ENCODE peak calls at places on chromosome 12, in nine cellular contexts. I is endothelial cell, L is D341Med, S is GM12865, M is Right ventricle myocardium superior, D is AG08395, X is skeletal muscle cell, C is uterus, T is CD14-positive monocyte. A is an unnamed sample.

GRCh38 chr12:67415473-67415872 is 146.3 kb downstream of the CAND1 start:
- DNase-seq in D (peak), I (peak), S (peak), M (no peak), C (no peak), L (peak), X (no peak), T (no peak), A (peak)

GRCh38 chr12:42421844-42422779 is 96.1 kb downstream of the PPHLN1 start:
- DNase-seq in L (no peak), T (no peak), M (no peak), D (peak), S (peak), I (no peak), C (no peak), X (peak), A (no peak)

GRCh38 chr12:64824500-64825142 is at the start of gene TBC1D30:
- DNase-seq in I (peak), L (peak), M (peak), T (no peak), S (peak), C (peak), D (peak), X (no peak), A (peak)

GRCh38 chr12:7678744-7679143 is 13.0 kb upstream of the APOBEC1 start:
- DNase-seq in C (no peak), T (no peak), L (no peak), M (no peak), X (no peak), S (no peak), D (no peak), I (no peak), A (no peak)

GRCh38 chr12:107369679-107370078 is 276.3 kb upstream of the CRY1 start:
- DNase-seq in X (no peak), S (peak), I (no peak), M (no peak), C (no peak), T (no peak), L (no peak), D (no peak), A (no peak)

GRCh38 chr12:5969156-5969973 is 24.3 kb upstream of the ANO2 start:
- DNase-seq in I (no peak), C (no peak), L (no peak), M (no peak), S (no peak), X (no peak), T (no peak), D (no peak), A (no peak)

GRCh38 chr12:27331299-27331926 is 1.2 kb upstream of the BMAL2 start:
- DNase-seq in X (peak), C (no peak), D (peak), M (no peak), S (peak), I (no peak), T (peak), L (no peak), A (peak)

GRCh38 chr12:93857279-93857894 is 180.2 kb downstream of the CRADD start:
- DNase-seq in S (no peak), X (peak), T (no peak), C (peak), I (no peak), M (no peak), L (no peak), D (peak), A (no peak)

GRCh38 chr12:5965950-5966383 is 20.9 kb upstream of the ANO2 start:
- DNase-seq in D (peak), X (no peak), L (peak), M (peak), C (no peak), T (no peak), S (peak), I (peak), A (peak)

GRCh38 chr12:32158525-32158924 is 51.9 kb downstream of the BICD1 start:
- DNase-seq in L (no peak), T (no peak), S (no peak), M (no peak), X (no peak), C (no peak), D (no peak), I (no peak), A (no peak)

GRCh38 chr12:84131076-84131475 is 781.5 kb downstream of the SLC6A15 start:
- DNase-seq in L (no peak), X (peak), S (no peak), D (peak), C (no peak), I (no peak), T (no peak), M (no peak), A (no peak)

GRCh38 chr12:12425616-12426015 is 68.7 kb downstream of the BORCS5 start:
- DNase-seq in X (no peak), L (no peak), C (no peak), I (no peak), D (peak), S (no peak), T (no peak), M (no peak), A (no peak)

GRCh38 chr12:116442981-116443380 is 116.2 kb upstream of the MAP1LC3B2 start:
- DNase-seq in I (no peak), S (no peak), L (no peak), M (no peak), C (no peak), D (peak), T (no peak), X (no peak), A (no peak)

GRCh38 chr12:1593232-1594044 is 943 bp downstream of the FBXL14 start:
- DNase-seq in X (no peak), D (no peak), S (peak), C (peak), L (peak), T (no peak), I (peak), M (peak), A (peak)

GRCh38 chr12:106305376-106305775 is 2.8 kb downstream of the TCP11L2 start:
- DNase-seq in I (no peak), M (no peak), C (no peak), S (no peak), X (no peak), L (no peak), T (no peak), D (no peak), A (no peak)

GRCh38 chr12:124273630-124274029 is 21.3 kb upstream of the RFLNA start:
- DNase-seq in T (peak), M (no peak), C (no peak), I (peak), D (peak), S (peak), X (no peak), L (no peak), A (peak)

GRCh38 chr12:1966561-1967211 is 37.6 kb downstream of the DCP1B start:
- DNase-seq in D (no peak), I (no peak), C (no peak), L (no peak), S (no peak), M (no peak), T (no peak), X (no peak), A (no peak)

GRCh38 chr12:132342322-132342721 is 12.9 kb upstream of the GALNT9 start:
- DNase-seq in C (no peak), L (no peak), X (no peak), S (no peak), I (peak), M (no peak), T (no peak), D (no peak), A (no peak)

GRCh38 chr12:109304485-109304884 is 4.6 kb downstream of the FOXN4 start:
- DNase-seq in M (no peak), D (no peak), X (no peak), L (peak), S (no peak), T (no peak), I (no peak), C (no peak), A (no peak)

GRCh38 chr12:52531563-52532300 is 11.5 kb upstream of the KRT5 start:
- DNase-seq in T (no peak), M (no peak), X (no peak), S (no peak), D (no peak), I (no peak), C (no peak), L (no peak), A (no peak)

GRCh38 chr12:46556105-46556559 is 183.6 kb upstream of the SLC38A2 start:
- DNase-seq in I (no peak), T (no peak), M (no peak), L (no peak), D (peak), S (no peak), X (peak), C (no peak), A (no peak)

GRCh38 chr12:49671051-49671765 is 36.0 kb downstream of the FMNL3 start:
- DNase-seq in X (no peak), D (no peak), L (no peak), C (no peak), M (no peak), I (no peak), S (peak), T (peak), A (no peak)

GRCh38 chr12:127342861-127343260 is 924.1 kb upstream of the TMEM132C start:
- DNase-seq in M (no peak), T (no peak), D (no peak), C (no peak), X (no peak), L (no peak), S (no peak), I (no peak), A (no peak)

GRCh38 chr12:25347716-25348261 is 97.1 kb upstream of the KRAS start:
- DNase-seq in D (no peak), S (no peak), C (no peak), X (no peak), I (no peak), L (no peak), M (no peak), T (no peak), A (no peak)

GRCh38 chr12:2397356-2398045 is 344.7 kb downstream of the CACNA1C start:
- DNase-seq in S (no peak), T (no peak), D (no peak), I (no peak), L (no peak), C (no peak), M (no peak), X (no peak), A (no peak)

GRCh38 chr12:40970320-40970907 is 217.7 kb upstream of the PDZRN4 start:
- DNase-seq in T (no peak), M (no peak), I (no peak), C (no peak), D (no peak), S (peak), X (no peak), L (peak), A (no peak)

GRCh38 chr12:63045020-63045860 is 105.8 kb downstream of the AVPR1A start:
- DNase-seq in X (no peak), T (no peak), I (no peak), C (no peak), M (no peak), D (peak), L (no peak), S (no peak), A (peak)

GRCh38 chr12:77679701-77680100 is 151.0 kb upstream of the NAV3 start:
- DNase-seq in L (no peak), T (no peak), M (no peak), C (no peak), X (no peak), D (no peak), I (no peak), S (no peak), A (no peak)

GRCh38 chr12:66978802-66979201 is 290.4 kb upstream of the CAND1 start:
- DNase-seq in C (no peak), D (no peak), S (no peak), X (no peak), M (no peak), L (no peak), I (no peak), T (no peak), A (peak)

GRCh38 chr12:95228617-95229016 is 11.0 kb downstream of the VEZT start:
- DNase-seq in C (no peak), D (no peak), I (no peak), S (no peak), L (no peak), T (no peak), X (no peak), M (no peak), A (no peak)

GRCh38 chr12:84384384-84384783 is 528.2 kb downstream of the SLC6A15 start:
- DNase-seq in D (no peak), T (no peak), C (no peak), X (no peak), L (no peak), M (no peak), S (no peak), I (no peak), A (no peak)

GRCh38 chr12:106831699-106832098 is 57.2 kb downstream of the RIC8B start:
- DNase-seq in M (no peak), X (no peak), T (no peak), I (no peak), L (peak), D (no peak), S (no peak), C (no peak), A (no peak)

GRCh38 chr12:23014749-23015148 is 389.8 kb downstream of the ETNK1 start:
- DNase-seq in C (no peak), M (no peak), L (no peak), X (no peak), D (no peak), I (no peak), T (no peak), S (no peak), A (no peak)

GRCh38 chr12:114152066-114152465 is 185.9 kb upstream of the RBM19 start:
- DNase-seq in M (no peak), S (no peak), X (no peak), T (no peak), L (no peak), D (no peak), I (no peak), C (no peak), A (no peak)

GRCh38 chr12:56763753-56764657 is 881 bp downstream of the HSD17B6 start:
- DNase-seq in M (no peak), C (no peak), X (peak), L (no peak), D (peak), S (no peak), I (no peak), T (no peak), A (no peak)

GRCh38 chr12:44812062-44812461 is 64.1 kb downstream of the NELL2 start:
- DNase-seq in D (no peak), C (no peak), T (no peak), S (peak), X (no peak), I (no peak), M (no peak), L (no peak), A (no peak)

GRCh38 chr12:38543151-38543550 is 226.6 kb downstream of the ALG10B start:
- DNase-seq in T (no peak), S (peak), M (no peak), D (no peak), C (no peak), I (no peak), X (no peak), L (peak), A (no peak)

A was measured in SJCRH30.